ENCODE peak calls at places on chromosomes 7 and 10, in seven cellular contexts. H, K, A, L, Y, M and Q are unnamed samples. For H3K4me1, the result is how much of the 10 kb centered on the place peaks cover.

GRCh38 chr10:52665821-52666220 is 106.8 kb downstream of the MBL2 start:
- DNase-seq in H (no peak), K (no peak), A (no peak), L (no peak), Y (no peak), M (no peak), Q (no peak)

GRCh38 chr7:46146454-46147255 is 225.6 kb upstream of the IGFBP3 start:
- DNase-seq in H (no peak), K (no peak), A (no peak), L (no peak), Y (no peak), M (no peak), Q (peak)

GRCh38 chr10:17244712-17245365 is 16.8 kb downstream of the VIM start:
- DNase-seq in H (no peak), K (no peak), A (no peak), L (no peak), Y (no peak), M (no peak), Q (no peak)

GRCh38 chr10:46216836-46217748 is 69.7 kb upstream of the ANTXRL start:
- DNase-seq in H (no peak), K (no peak), A (no peak), L (no peak), Y (no peak), M (no peak), Q (no peak)

GRCh38 chr10:30918651-30919050 is 113.0 kb downstream of the ZNF438 start:
- DNase-seq in H (no peak), K (no peak), A (no peak), L (no peak), Y (no peak), M (no peak), Q (no peak)

GRCh38 chr10:93096901-93097300 is 23.2 kb downstream of the CYP26A1 start:
- DNase-seq in H (no peak), K (no peak), A (no peak), L (no peak), Y (no peak), M (no peak), Q (no peak)

GRCh38 chr10:69567920-69568319 is 5.3 kb downstream of the NEUROG3 start:
- DNase-seq in H (no peak), K (no peak), A (peak), L (no peak), Y (no peak), M (no peak), Q (peak)

GRCh38 chr7:141354251-141354650 is 197.0 kb upstream of the AGK start:
- DNase-seq in H (no peak), K (no peak), A (no peak), L (no peak), Y (no peak), M (no peak), Q (no peak)

GRCh38 chr10:35495521-35496238 is 109.5 kb upstream of the GJD4 start:
- DNase-seq in H (no peak), K (no peak), A (no peak), L (no peak), Y (no peak), M (no peak), Q (peak)

GRCh38 chr10:58384536-58384998 is 643 bp upstream of the TFAM start:
- DNase-seq in H (no peak), K (no peak), A (no peak), L (no peak), Y (no peak), M (no peak), Q (no peak)

GRCh38 chr10:42769653-42770052 is 12.9 kb upstream of the BMS1 start:
- DNase-seq in H (no peak), K (no peak), A (no peak), L (no peak), Y (no peak), M (no peak), Q (no peak)

GRCh38 chr7:38211940-38212339 is 33.9 kb downstream of the STARD3NL start:
- DNase-seq in H (no peak), K (no peak), A (no peak), L (no peak), Y (no peak), M (peak), Q (peak)

GRCh38 chr7:23106491-23106800 is 861 bp downstream of the KLHL7 start:
- DNase-seq in H (peak), K (no peak), A (no peak), L (no peak), Y (no peak), M (no peak), Q (peak)

GRCh38 chr7:76352193-76352592 is 6.6 kb downstream of the YWHAG start:
- DNase-seq in H (no peak), K (no peak), A (peak), L (no peak), Y (no peak), M (no peak), Q (no peak)

GRCh38 chr10:26213157-26213780 is 3.3 kb upstream of the GAD2 start:
- DNase-seq in H (no peak), K (no peak), A (no peak), L (no peak), Y (no peak), M (no peak), Q (no peak)

GRCh38 chr10:97532935-97533671 is 34.4 kb downstream of the UBTD1 start:
- DNase-seq in H (no peak), K (no peak), A (no peak), L (no peak), Y (no peak), M (no peak), Q (no peak)

GRCh38 chr7:75737856-75738603 is 711 bp downstream of the HIP1 start:
- DNase-seq in H (no peak), K (no peak), A (no peak), L (no peak), Y (no peak), M (peak), Q (no peak)

GRCh38 chr7:116786791-116787443 is 75.5 kb upstream of the CAPZA2 start:
- DNase-seq in H (no peak), K (no peak), A (no peak), L (peak), Y (no peak), M (no peak), Q (peak)

GRCh38 chr10:6134099-6134880 is 45.5 kb downstream of the RBM17 start:
- DNase-seq in H (no peak), K (no peak), A (no peak), L (no peak), Y (no peak), M (peak), Q (no peak)

GRCh38 chr10:87916515-87916914 is 53.1 kb downstream of the PTEN start:
- DNase-seq in H (no peak), K (no peak), A (no peak), L (no peak), Y (no peak), M (no peak), Q (no peak)

GRCh38 chr10:44306147-44306710 is 78.7 kb downstream of the CXCL12 start:
- DNase-seq in H (no peak), K (no peak), A (no peak), L (no peak), Y (no peak), M (no peak), Q (no peak)

GRCh38 chr7:157046681-157047080 is 36.2 kb upstream of the MNX1 start:
- DNase-seq in H (no peak), K (no peak), A (no peak), L (no peak), Y (no peak), M (no peak), Q (no peak)

GRCh38 chr7:40833541-40834234 is 698.9 kb downstream of the SUGCT start:
- DNase-seq in H (no peak), K (no peak), A (no peak), L (no peak), Y (no peak), M (no peak), Q (no peak)

GRCh38 chr10:75593690-75594556 is 162.5 kb downstream of the LRMDA start:
- DNase-seq in H (no peak), K (no peak), A (no peak), L (no peak), Y (no peak), M (no peak), Q (no peak)

GRCh38 chr10:121148901-121149300 is 297.7 kb downstream of the WDR11 start:
- DNase-seq in H (no peak), K (no peak), A (no peak), L (no peak), Y (no peak), M (no peak), Q (peak)

GRCh38 chr10:29715296-29715695 is 80.5 kb upstream of the SVIL start:
- DNase-seq in H (no peak), K (no peak), A (no peak), L (no peak), Y (no peak), M (no peak), Q (no peak)

GRCh38 chr10:47309403-47310089 is 9.5 kb downstream of the GDF10 start:
- DNase-seq in H (no peak), K (no peak), A (no peak), L (no peak), Y (no peak), M (no peak), Q (no peak)

GRCh38 chr10:71285180-71285545 is 33.9 kb upstream of the SLC29A3 start:
- DNase-seq in H (peak), K (no peak), A (no peak), L (no peak), Y (no peak), M (peak), Q (peak)

GRCh38 chr7:156903232-156903909 is 10.4 kb upstream of the LMBR1 start:
- DNase-seq in H (peak), K (no peak), A (peak), L (no peak), Y (peak), M (no peak), Q (peak)

GRCh38 chr10:118324140-118324539 is 18.0 kb downstream of the FAM204A start:
- DNase-seq in H (no peak), K (no peak), A (no peak), L (no peak), Y (no peak), M (no peak), Q (no peak)

GRCh38 chr7:45457591-45457990 is 116.6 kb upstream of the ADCY1 start:
- DNase-seq in H (no peak), K (no peak), A (no peak), L (no peak), Y (no peak), M (no peak), Q (no peak)

GRCh38 chr10:86075512-86075911 is 291.1 kb downstream of the GRID1 start:
- DNase-seq in H (peak), K (no peak), A (no peak), L (no peak), Y (no peak), M (no peak), Q (no peak)

GRCh38 chr10:73782749-73783085 is 869 bp downstream of the CHCHD1 start:
- DNase-seq in H (no peak), K (no peak), A (no peak), L (no peak), Y (no peak), M (no peak), Q (no peak)

GRCh38 chr10:73785221-73785720 is at the start of gene ZSWIM8:
- DNase-seq in H (peak), K (peak), A (peak), L (peak), Y (peak), M (peak), Q (peak)

GRCh38 chr10:73788864-73789658 is 3.7 kb downstream of the ZSWIM8 start:
- DNase-seq in H (no peak), K (no peak), A (no peak), L (no peak), Y (no peak), M (no peak), Q (no peak)

GRCh38 chr10:73786512-73786885 is 1.1 kb downstream of the ZSWIM8 start:
- DNase-seq in H (no peak), K (no peak), A (no peak), L (no peak), Y (no peak), M (no peak), Q (no peak)

GRCh38 chr10:73785721-73786511 is 510 bp downstream of the ZSWIM8 start:
- DNase-seq in H (peak), K (no peak), A (peak), L (no peak), Y (no peak), M (no peak), Q (peak)
- H3K4me1 ChIP-seq in H (half or more), K (half or more), A (under half), L (under half), Y (under half), M (under half), Q (under half)

GRCh38 chr10:101492205-101492604 is 95.9 kb downstream of the POLL start:
- DNase-seq in H (no peak), K (no peak), A (no peak), L (no peak), Y (no peak), M (no peak), Q (no peak)

GRCh38 chr10:101494650-101495049 is 93.4 kb downstream of the POLL start:
- DNase-seq in H (no peak), K (no peak), A (no peak), L (no peak), Y (no peak), M (no peak), Q (no peak)

GRCh38 chr10:101493782-101494281 is 94.2 kb downstream of the POLL start:
- DNase-seq in H (no peak), K (no peak), A (no peak), L (no peak), Y (no peak), M (no peak), Q (no peak)

GRCh38 chr10:101493249-101493648 is 94.8 kb downstream of the POLL start:
- DNase-seq in H (no peak), K (no peak), A (no peak), L (no peak), Y (no peak), M (no peak), Q (no peak)

DNA sequence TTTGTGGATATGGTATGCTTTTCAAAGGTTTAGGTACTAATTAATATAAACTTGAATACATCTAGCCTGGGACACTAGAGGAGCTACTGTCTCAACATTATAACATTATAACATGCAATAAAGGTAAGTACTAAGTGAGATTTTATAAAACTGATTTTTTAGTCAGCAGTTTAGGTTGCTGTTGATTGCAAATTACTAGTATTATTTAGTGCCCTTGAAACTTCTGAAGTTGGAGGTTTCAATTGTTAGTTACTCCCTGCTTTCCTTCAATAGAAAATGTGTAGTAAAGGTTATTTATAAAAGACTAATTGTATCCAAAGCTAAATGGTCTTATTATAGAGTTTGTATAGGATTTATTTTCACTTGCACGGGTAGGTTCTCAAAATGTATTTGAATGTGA is 95.2 kb downstream of the POLL start:
- DNase-seq in H (no peak), K (no peak), A (no peak), L (no peak), Y (no peak), M (no peak), Q (no peak)
- TF ChIP-seq CTCF in H (no peak), K (no peak), A (no peak), L (no peak), Y (no peak), M (no peak), Q (no peak)

DNA sequence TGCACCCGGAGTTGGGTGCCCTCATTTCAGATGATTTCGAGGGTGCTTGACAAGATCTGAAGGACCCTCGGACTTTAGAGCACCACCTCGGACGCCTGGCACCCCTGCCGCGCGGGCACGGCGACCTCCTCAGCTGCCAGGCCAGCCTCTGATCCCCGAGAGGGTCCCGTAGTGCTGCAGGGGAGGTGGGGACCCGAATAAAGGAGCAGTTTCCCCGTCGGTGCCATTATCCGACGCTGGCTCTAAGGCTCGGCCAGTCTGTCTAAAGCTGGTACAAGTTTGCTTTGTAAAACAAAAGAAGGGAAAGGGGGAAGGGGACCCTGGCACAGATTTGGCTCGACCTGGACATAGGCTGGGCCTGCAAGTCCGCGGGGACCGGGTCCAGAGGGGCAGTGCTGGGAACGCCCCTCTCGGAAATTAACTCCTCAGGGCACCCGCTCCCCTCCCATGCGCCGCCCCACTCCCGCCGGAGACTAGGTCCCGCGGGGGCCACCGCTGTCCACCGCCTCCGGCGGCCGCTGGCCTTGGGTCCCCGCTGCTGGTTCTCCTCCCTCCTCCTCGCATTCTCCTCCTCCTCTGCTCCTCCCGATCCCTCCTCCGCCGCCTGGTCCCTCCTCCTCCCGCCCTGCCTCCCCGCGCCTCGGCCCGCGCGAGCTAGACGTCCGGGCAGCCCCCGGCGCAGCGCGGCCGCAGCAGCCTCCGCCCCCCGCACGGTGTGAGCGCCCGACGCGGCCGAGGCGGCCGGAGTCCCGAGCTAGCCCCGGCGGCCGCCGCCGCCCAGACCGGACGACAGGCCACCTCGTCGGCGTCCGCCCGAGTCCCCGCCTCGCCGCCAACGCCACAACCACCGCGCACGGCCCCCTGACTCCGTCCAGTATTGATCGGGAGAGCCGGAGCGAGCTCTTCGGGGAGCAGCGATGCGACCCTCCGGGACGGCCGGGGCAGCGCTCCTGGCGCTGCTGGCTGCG is at the start of gene EGFR:
- DNase-seq in H (peak), K (no peak), A (peak), L (no peak), Y (peak), M (peak), Q (peak)
- TF ChIP-seq POLR2A in H (no peak), K (no peak), A (peak), L (no peak), Y (no peak), M (peak), Q (peak)

GRCh38 chr10:14601872-14602725 is 172.6 kb downstream of the FAM107B start:
- DNase-seq in H (peak), K (no peak), A (peak), L (peak), Y (peak), M (peak), Q (no peak)

GRCh38 chr10:14603539-14604102 is 171.1 kb downstream of the FAM107B start:
- DNase-seq in H (no peak), K (no peak), A (peak), L (no peak), Y (no peak), M (no peak), Q (peak)

GRCh38 chr10:14605231-14605925 is 169.3 kb downstream of the FAM107B start:
- DNase-seq in H (no peak), K (no peak), A (peak), L (peak), Y (peak), M (no peak), Q (no peak)

GRCh38 chr10:14604181-14605142 is 170.2 kb downstream of the FAM107B start:
- DNase-seq in H (peak), K (peak), A (peak), L (no peak), Y (peak), M (peak), Q (peak)

DNA sequence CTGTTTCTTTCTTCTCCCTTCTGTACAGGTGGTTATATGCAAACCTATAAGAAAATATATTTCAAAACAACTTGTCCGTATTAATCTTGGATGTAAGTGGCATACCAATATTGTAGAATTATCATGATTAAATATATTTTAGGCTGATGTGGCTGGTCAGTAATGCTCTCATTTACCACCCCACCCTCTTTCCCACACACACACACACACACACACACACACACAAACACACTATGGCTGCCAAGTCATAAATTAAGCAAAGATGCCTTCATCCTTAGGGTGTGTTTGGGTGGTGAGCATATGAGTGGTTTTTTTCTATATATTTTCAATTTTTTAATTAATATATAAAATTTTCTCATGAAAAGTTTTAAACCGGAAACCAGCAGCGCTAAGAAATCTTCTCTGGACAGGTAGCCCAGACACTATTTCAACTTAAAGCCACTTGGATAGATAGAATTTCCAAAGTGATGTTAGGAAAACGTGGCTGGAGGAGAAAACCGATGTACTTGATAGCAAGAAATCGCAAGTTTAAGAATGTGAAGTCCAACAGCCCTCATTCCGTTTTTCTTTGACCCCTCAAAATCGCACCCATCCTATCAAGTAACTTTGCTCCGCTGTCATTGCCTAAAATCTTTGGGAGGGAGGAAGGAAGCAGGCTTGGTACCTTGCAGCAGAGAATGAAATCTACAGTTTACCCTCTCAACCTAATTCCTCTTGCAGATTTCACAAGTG is 171.7 kb downstream of the FAM107B start:
- DNase-seq in H (no peak), K (no peak), A (no peak), L (no peak), Y (no peak), M (no peak), Q (no peak)
- H3K4me1 ChIP-seq in H (under half), K (under half), A (under half), L (under half), Y (under half), M (under half), Q (under half)

DNA sequence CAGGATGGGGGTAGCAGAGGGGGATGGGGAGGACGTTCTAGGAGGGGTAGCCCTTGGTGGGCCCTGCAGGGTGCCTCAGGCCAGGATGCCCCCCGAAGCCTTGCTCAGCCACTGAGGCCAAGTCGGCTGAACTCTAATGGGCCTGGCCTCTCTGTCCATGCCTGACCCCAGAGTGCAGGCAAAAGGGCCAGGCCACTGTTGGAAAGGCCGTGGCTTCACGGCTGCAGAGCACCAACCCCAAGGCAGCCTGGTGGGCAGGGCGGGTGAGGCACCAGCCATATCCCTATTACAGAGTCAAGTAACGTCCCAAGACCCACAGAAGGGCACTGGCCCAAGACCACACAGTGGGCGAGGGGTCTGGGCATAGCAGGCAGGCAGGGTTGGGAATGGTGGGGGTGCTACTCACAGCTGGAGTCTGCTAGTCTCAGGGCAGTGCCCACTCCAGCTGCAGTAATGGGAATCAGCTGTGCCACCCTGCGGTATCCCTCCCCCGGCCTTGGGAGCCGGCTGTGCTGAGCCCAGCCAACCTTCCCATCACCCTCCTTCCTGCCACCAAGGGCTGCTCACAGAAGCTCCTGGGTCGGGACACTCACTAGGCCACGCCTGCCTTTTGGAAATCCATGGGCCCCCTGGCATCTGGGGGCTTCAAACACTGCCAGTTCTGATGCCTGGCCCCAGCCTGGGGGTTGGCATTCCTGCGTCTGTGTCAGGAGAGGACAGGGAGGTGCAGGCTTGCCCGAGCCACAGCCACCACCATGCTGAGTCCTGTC is 4.0 kb upstream of the LFNG start:
- DNase-seq in H (no peak), K (no peak), A (no peak), L (no peak), Y (no peak), M (no peak), Q (no peak)
- TF ChIP-seq CTCF in H (no peak), K (no peak), A (no peak), L (no peak), Y (no peak), M (no peak), Q (no peak)